ENCODE peak calls at places on chromosomes 6 and 20, in four cellular contexts. X, L, C and J are unnamed samples.

GRCh38 chr6:70622426-70622825 is 45.3 kb upstream of the SMAP1 start:
- DNase-seq in X (no peak), L (no peak), C (no peak), J (no peak)

GRCh38 chr6:15503346-15503680 is 159.5 kb downstream of the DTNBP1 start:
- DNase-seq in X (no peak), L (no peak), C (no peak), J (no peak)

GRCh38 chr6:17725083-17725482 is 18.4 kb upstream of the NUP153 start:
- DNase-seq in X (no peak), L (no peak), C (peak), J (no peak)

GRCh38 chr6:37033819-37034790 is 28.6 kb downstream of the FGD2 start:
- DNase-seq in X (no peak), L (no peak), C (no peak), J (no peak)

GRCh38 chr20:34301587-34302311 is 1.4 kb downstream of the AHCY start:
- DNase-seq in X (no peak), L (no peak), C (no peak), J (no peak)

GRCh38 chr6:77986380-77987034 is 333.7 kb downstream of the MEI4 start:
- DNase-seq in X (no peak), L (no peak), C (no peak), J (no peak)

GRCh38 chr6:62797190-62797589 is 414.1 kb upstream of the FKBP1C start:
- DNase-seq in X (no peak), L (no peak), C (no peak), J (no peak)

GRCh38 chr20:62104791-62105345 is 17.4 kb upstream of the LSM14B start:
- DNase-seq in X (no peak), L (no peak), C (no peak), J (no peak)

GRCh38 chr20:7971536-7972285 is 31.5 kb upstream of the HAO1 start:
- DNase-seq in X (no peak), L (no peak), C (no peak), J (no peak)

GRCh38 chr6:46058951-46059350 is 43.3 kb upstream of the CLIC5 start:
- DNase-seq in X (no peak), L (no peak), C (no peak), J (no peak)

GRCh38 chr20:658731-659291 is 5.8 kb upstream of the SRXN1 start:
- DNase-seq in X (no peak), L (no peak), C (no peak), J (no peak)

GRCh38 chr6:43938178-43939101 is 168.4 kb downstream of the VEGFA start:
- DNase-seq in X (no peak), L (no peak), C (no peak), J (no peak)

GRCh38 chr6:23174781-23175361 is 605.5 kb downstream of the HDGFL1 start:
- DNase-seq in X (no peak), L (no peak), C (peak), J (no peak)

GRCh38 chr20:56247954-56248782 is at the start of gene MC3R:
- DNase-seq in X (no peak), L (peak), C (peak), J (peak)

GRCh38 chr6:101747160-101747559 is 353.7 kb downstream of the GRIK2 start:
- DNase-seq in X (no peak), L (no peak), C (no peak), J (no peak)

GRCh38 chr6:63802606-63803206 is 167.1 kb downstream of the PHF3 start:
- DNase-seq in X (no peak), L (peak), C (peak), J (no peak)

GRCh38 chr6:25991785-25992412 is 29.3 kb downstream of the TRIM38 start:
- DNase-seq in X (peak), L (peak), C (peak), J (peak)

GRCh38 chr20:19540401-19540800 is 217.7 kb upstream of the RIN2 start:
- DNase-seq in X (no peak), L (no peak), C (no peak), J (no peak)

GRCh38 chr6:42279966-42280629 is 62.4 kb upstream of the MRPS10 start:
- DNase-seq in X (no peak), L (no peak), C (peak), J (no peak)